ENCODE peak calls at places on chromosomes 5 and 9, in seven cellular contexts. P is stimulated activated CD4-positive, alpha-beta T cell treated with anti-CD3 and anti-CD28 coated beads, Interleukin-4, amount 100 ng/mL, for 1 hour; A is fibroblast of villous mesenchyme; Z is astrocyte of the spinal cord; I is Daoy; V is NCI-H2029; H is effector memory CD4-positive, alpha-beta T cell. F is an unnamed sample.

GRCh38 chr5:140239939-140240700 is 62.8 kb downstream of the PFDN1 start:
- DNase-seq in P (peak), A (peak), Z (peak), I (peak), V (peak), H (no peak), F (peak)

GRCh38 chr5:95784514-95785302 is 37.8 kb downstream of the GLRX start:
- DNase-seq in P (no peak), A (peak), Z (no peak), I (no peak), V (no peak), H (no peak), F (no peak)

GRCh38 chr9:130997925-130998595 is 10.9 kb upstream of the LAMC3 start:
- DNase-seq in P (peak), A (peak), Z (peak), I (peak), V (peak), H (no peak), F (no peak)

GRCh38 chr5:55218966-55219365 is 8.1 kb downstream of the MCIDAS start:
- DNase-seq in P (no peak), A (no peak), Z (no peak), I (no peak), V (peak), H (no peak), F (no peak)

GRCh38 chr5:136084698-136085097 is 47.9 kb upstream of the SMAD5 start:
- DNase-seq in P (no peak), A (no peak), Z (no peak), I (no peak), V (peak), H (no peak), F (no peak)

GRCh38 chr5:78187172-78187571 is 107.3 kb downstream of the AP3B1 start:
- DNase-seq in P (no peak), A (no peak), Z (no peak), I (no peak), V (no peak), H (no peak), F (no peak)

GRCh38 chr9:72129271-72130156 is 19.7 kb upstream of the GDA start:
- DNase-seq in P (no peak), A (no peak), Z (no peak), I (no peak), V (no peak), H (no peak), F (no peak)

GRCh38 chr9:111613436-111614040 is 14.1 kb upstream of the PTGR1 start:
- DNase-seq in P (no peak), A (no peak), Z (no peak), I (no peak), V (no peak), H (no peak), F (no peak)

GRCh38 chr5:83503662-83504061 is 32.1 kb downstream of the VCAN start:
- DNase-seq in P (no peak), A (no peak), Z (no peak), I (no peak), V (no peak), H (no peak), F (no peak)

GRCh38 chr9:137021979-137022619 is 5.9 kb downstream of the ABCA2 start:
- DNase-seq in P (peak), A (peak), Z (no peak), I (peak), V (peak), H (peak), F (peak)

GRCh38 chr5:139262414-139263139 is 31.0 kb upstream of the MATR3 start:
- DNase-seq in P (peak), A (peak), Z (peak), I (peak), V (peak), H (peak), F (peak)

GRCh38 chr9:21974542-21975409 is 19.4 kb downstream of the CDKN2A start:
- DNase-seq in P (peak), A (peak), Z (peak), I (no peak), V (peak), H (no peak), F (no peak)

GRCh38 chr5:126460459-126460858 is 37.2 kb downstream of the GRAMD2B start:
- DNase-seq in P (no peak), A (no peak), Z (no peak), I (no peak), V (no peak), H (no peak), F (no peak)

GRCh38 chr5:79602884-79603283 is 9.4 kb upstream of the TENT2 start:
- DNase-seq in P (no peak), A (no peak), Z (no peak), I (no peak), V (no peak), H (no peak), F (no peak)

GRCh38 chr5:27241564-27242257 is 203.3 kb upstream of the CDH9 start:
- DNase-seq in P (no peak), A (peak), Z (peak), I (no peak), V (no peak), H (no peak), F (no peak)

GRCh38 chr5:3024126-3024525 is 272.6 kb upstream of the IRX2 start:
- DNase-seq in P (no peak), A (no peak), Z (no peak), I (no peak), V (no peak), H (no peak), F (no peak)

GRCh38 chr9:76433851-76434250 is 25.1 kb upstream of the GCNT1 start:
- DNase-seq in P (no peak), A (no peak), Z (peak), I (peak), V (no peak), H (no peak), F (no peak)

GRCh38 chr5:170216262-170216864 is 16.4 kb upstream of the C5orf58 start:
- DNase-seq in P (no peak), A (peak), Z (peak), I (peak), V (peak), H (no peak), F (no peak)

GRCh38 chr5:141338538-141339306 is at the start of gene PCDHGA2:
- DNase-seq in P (no peak), A (peak), Z (peak), I (peak), V (no peak), H (no peak), F (no peak)

GRCh38 chr5:149063017-149063687 is at the start of gene SH3TC2:
- DNase-seq in P (no peak), A (peak), Z (peak), I (peak), V (no peak), H (no peak), F (no peak)

GRCh38 chr5:159174511-159175168 is 34.7 kb downstream of the RNF145 start:
- DNase-seq in P (no peak), A (peak), Z (peak), I (no peak), V (no peak), H (no peak), F (no peak)

GRCh38 chr5:115297043-115297442 is 589 bp upstream of the CCDC112 start:
- DNase-seq in P (no peak), A (peak), Z (peak), I (peak), V (no peak), H (no peak), F (no peak)

GRCh38 chr5:33088176-33088575 is 352.6 kb upstream of the TARS1 start:
- DNase-seq in P (no peak), A (no peak), Z (no peak), I (no peak), V (no peak), H (no peak), F (no peak)

GRCh38 chr9:133665096-133665495 is 28.9 kb downstream of the DBH start:
- DNase-seq in P (no peak), A (no peak), Z (no peak), I (no peak), V (no peak), H (no peak), F (no peak)

GRCh38 chr5:154945695-154946301 is 4.9 kb downstream of the MRPL22 start:
- DNase-seq in P (no peak), A (peak), Z (peak), I (peak), V (no peak), H (no peak), F (no peak)

GRCh38 chr9:134350416-134350994 is 24.2 kb downstream of the RXRA start:
- DNase-seq in P (no peak), A (no peak), Z (no peak), I (no peak), V (no peak), H (no peak), F (no peak)

GRCh38 chr5:10489810-10490426 is 48.2 kb downstream of the ROPN1L start:
- DNase-seq in P (no peak), A (no peak), Z (peak), I (peak), V (no peak), H (no peak), F (no peak)

GRCh38 chr5:96279796-96280542 is 153.1 kb downstream of the PCSK1 start:
- DNase-seq in P (no peak), A (no peak), Z (peak), I (no peak), V (no peak), H (no peak), F (no peak)